ENCODE peak calls at places on chromosomes 12 and 14, in nine cellular contexts. B, D, P, I, M, X, L, C and H are unnamed samples.

GRCh38 chr12:108129017-108129812 is at the start of gene WSCD2:
- DNase-seq in B (no peak), X (no peak), I (no peak), P (peak), D (no peak), L (peak), C (peak), M (peak), H (peak)

GRCh38 chr12:26271024-26271423 is 75.7 kb downstream of the SSPN start:
- DNase-seq in X (no peak), P (no peak), L (no peak), B (no peak), I (no peak), D (peak), C (no peak), M (no peak), H (no peak)

GRCh38 chr14:100476012-100476822 is 111.0 kb downstream of the BEGAIN start:
- DNase-seq in I (no peak), L (peak), D (peak), C (peak), X (peak), P (peak), M (no peak), B (no peak), H (no peak)

GRCh38 chr14:32300146-32300545 is 29.0 kb upstream of the AKAP6 start:
- DNase-seq in C (no peak), X (no peak), L (no peak), D (no peak), B (no peak), P (no peak), M (no peak), I (no peak), H (no peak)

GRCh38 chr14:95382747-95383146 is 63.0 kb upstream of the CLMN start:
- DNase-seq in B (no peak), D (no peak), P (no peak), M (no peak), I (no peak), L (peak), X (no peak), C (no peak), H (no peak)

GRCh38 chr14:29521526-29522137 is 406.0 kb downstream of the PRKD1 start:
- DNase-seq in C (no peak), B (no peak), I (no peak), X (no peak), L (peak), D (no peak), P (no peak), M (no peak), H (no peak)

GRCh38 chr12:52906049-52906645 is 1.3 kb upstream of the KRT8 start:
- DNase-seq in B (no peak), I (no peak), X (no peak), D (no peak), P (no peak), M (no peak), L (peak), C (no peak), H (no peak)

GRCh38 chr12:40819427-40820108 is 127.3 kb downstream of the CNTN1 start:
- DNase-seq in B (no peak), C (no peak), P (no peak), L (peak), M (peak), D (no peak), I (no peak), X (no peak), H (no peak)

GRCh38 chr12:107091989-107092641 is 1.2 kb downstream of the CRY1 start:
- DNase-seq in M (no peak), B (no peak), L (peak), C (no peak), I (peak), P (peak), D (peak), X (peak), H (no peak)

GRCh38 chr14:73227812-73228781 is 9.2 kb upstream of the PAPLN start:
- DNase-seq in X (peak), I (no peak), C (no peak), B (no peak), D (peak), M (peak), L (no peak), P (no peak), H (no peak)

GRCh38 chr12:132305991-132306884 is 23.2 kb downstream of the GALNT9 start:
- DNase-seq in B (no peak), L (no peak), I (no peak), C (no peak), D (no peak), X (no peak), P (no peak), M (peak), H (no peak)

GRCh38 chr12:40013847-40014246 is 92.0 kb downstream of the SLC2A13 start:
- DNase-seq in D (no peak), I (no peak), C (no peak), B (no peak), M (no peak), X (no peak), L (no peak), P (no peak), H (no peak)

GRCh38 chr12:80846930-80847329 is 90.8 kb downstream of the LIN7A start:
- DNase-seq in I (no peak), B (no peak), P (no peak), M (no peak), D (no peak), C (no peak), L (no peak), X (no peak), H (no peak)

GRCh38 chr14:63964063-63964462 is 111.3 kb downstream of the SYNE2 start:
- DNase-seq in C (no peak), P (no peak), M (no peak), D (no peak), X (no peak), B (no peak), L (no peak), I (no peak), H (no peak)

GRCh38 chr14:75977544-75977943 is 4.3 kb downstream of the TGFB3 start:
- DNase-seq in C (no peak), P (no peak), M (no peak), X (no peak), I (no peak), L (no peak), B (no peak), D (no peak), H (no peak)

GRCh38 chr12:53219116-53219955 is 12.3 kb upstream of the ITGB7 start:
- DNase-seq in B (no peak), P (no peak), C (no peak), D (peak), M (no peak), L (peak), I (no peak), X (no peak), H (peak)

GRCh38 chr14:39217214-39217879 is 16.4 kb upstream of the MIA2 start:
- DNase-seq in I (no peak), B (no peak), P (no peak), X (no peak), C (no peak), D (no peak), L (no peak), M (no peak), H (no peak)

GRCh38 chr12:49294804-49295086 is 202 bp upstream of the PRPH start:
- DNase-seq in M (no peak), X (no peak), L (no peak), D (no peak), C (no peak), B (no peak), I (no peak), P (no peak), H (no peak)

GRCh38 chr14:104794641-104795467 is 694 bp downstream of the AKT1 start:
- DNase-seq in P (no peak), D (peak), B (no peak), X (no peak), M (no peak), C (peak), I (no peak), L (peak), H (no peak)

GRCh38 chr12:94571556-94571955 is 78.8 kb downstream of the TMCC3 start:
- DNase-seq in P (no peak), X (peak), C (peak), I (no peak), D (peak), L (peak), B (no peak), M (no peak), H (no peak)

GRCh38 chr14:79077096-79077495 is 906.9 kb downstream of the NRXN3 start:
- DNase-seq in B (no peak), D (no peak), P (peak), M (no peak), L (no peak), I (no peak), C (no peak), X (no peak), H (no peak)

GRCh38 chr12:49295087-49296001 is at the start of gene PRPH:
- DNase-seq in M (peak), D (no peak), B (no peak), C (no peak), I (no peak), P (no peak), L (peak), X (no peak), H (peak)

GRCh38 chr12:102059343-102059742 is 2.4 kb downstream of the WASHC3 start:
- DNase-seq in M (no peak), B (no peak), P (no peak), C (no peak), I (no peak), X (no peak), L (no peak), D (no peak), H (no peak)

GRCh38 chr14:89378119-89378518 is 38.9 kb downstream of the FOXN3 start:
- DNase-seq in D (peak), L (no peak), I (no peak), B (no peak), P (no peak), X (peak), C (no peak), M (no peak), H (no peak)

GRCh38 chr12:54017027-54017788 is 8.4 kb downstream of the HOXC8 start:
- DNase-seq in M (no peak), I (no peak), D (no peak), C (no peak), L (peak), B (no peak), X (no peak), P (no peak), H (no peak)

GRCh38 chr14:81625343-81625742 is 91.7 kb upstream of the SEL1L start:
- DNase-seq in D (no peak), M (no peak), B (no peak), L (no peak), X (no peak), C (no peak), I (no peak), P (no peak), H (no peak)

GRCh38 chr12:116222358-116222757 is 55.1 kb downstream of the MED13L start:
- DNase-seq in P (peak), L (no peak), C (peak), X (peak), B (peak), M (peak), D (peak), I (no peak), H (no peak)

GRCh38 chr14:85280074-85280473 is 249.9 kb upstream of the FLRT2 start:
- DNase-seq in M (no peak), P (no peak), X (no peak), B (no peak), D (peak), C (no peak), I (no peak), L (no peak), H (no peak)

GRCh38 chr12:20101046-20101445 is 267.3 kb upstream of the PDE3A start:
- DNase-seq in C (no peak), L (peak), I (no peak), P (no peak), D (peak), B (no peak), X (no peak), M (peak), H (no peak)

DNA sequence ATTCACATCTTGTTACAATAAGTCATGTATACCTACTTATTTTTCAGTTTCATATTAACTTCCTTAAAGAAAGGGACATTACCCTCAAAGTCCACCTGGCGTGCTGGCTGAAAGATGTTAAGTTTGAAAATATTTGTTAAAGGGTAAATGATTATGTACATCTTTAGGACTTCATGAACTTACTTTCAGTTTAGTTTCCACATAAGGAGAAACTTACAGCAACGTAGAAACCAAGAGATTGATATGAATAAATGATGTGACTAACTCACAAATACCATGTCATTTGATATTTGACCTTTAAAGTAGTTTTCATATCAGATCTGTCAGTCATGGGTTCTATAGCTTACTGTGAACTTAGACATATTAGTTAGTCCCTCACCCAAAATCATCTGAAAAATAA is 2.1 kb upstream of the CLEC2D start:
- DNase-seq in P (no peak), D (no peak), I (no peak), L (no peak), M (no peak), C (no peak), X (no peak), B (no peak), H (no peak)
- H3K27ac ChIP-seq in P (no peak), D (peak), I (no peak), L (no peak), M (no peak), C (no peak), X (no peak), B (no peak), H (no peak)

GRCh38 chr12:57734586-57734985 is 4.0 kb downstream of the AGAP2 start:
- DNase-seq in D (no peak), L (no peak), C (no peak), P (no peak), M (no peak), X (no peak), B (no peak), I (no peak), H (no peak)

GRCh38 chr12:57735952-57736742 is 2.4 kb downstream of the AGAP2 start:
- DNase-seq in I (no peak), M (no peak), C (no peak), B (no peak), X (no peak), L (peak), P (no peak), D (no peak), H (no peak)

GRCh38 chr12:57733928-57734327 is 4.6 kb downstream of the AGAP2 start:
- DNase-seq in C (no peak), B (no peak), X (no peak), L (no peak), D (no peak), M (no peak), P (no peak), I (no peak), H (no peak)

GRCh38 chr12:57736743-57737466 is 1.6 kb downstream of the AGAP2 start:
- DNase-seq in P (no peak), X (no peak), D (no peak), M (no peak), I (no peak), L (peak), B (no peak), C (no peak), H (no peak)

GRCh38 chr12:57735198-57735855 is 3.2 kb downstream of the AGAP2 start:
- DNase-seq in B (no peak), X (no peak), M (no peak), P (no peak), I (no peak), C (no peak), D (no peak), L (no peak), H (no peak)
- H3K27ac ChIP-seq in B (no peak), X (no peak), M (no peak), P (no peak), I (peak), C (no peak), D (no peak), L (no peak), H (no peak)

GRCh38 chr12:57078519-57079404 is at the start of gene NEMP1:
- DNase-seq in M (peak), D (peak), C (peak), P (peak), L (peak), B (peak), X (peak), I (peak), H (peak)

GRCh38 chr12:57080855-57081254 is 2.3 kb upstream of the NEMP1 start:
- DNase-seq in L (no peak), M (no peak), I (no peak), X (no peak), B (no peak), C (no peak), D (no peak), P (no peak), H (no peak)

GRCh38 chr12:57079821-57080220 is 1.2 kb upstream of the NEMP1 start:
- DNase-seq in B (no peak), P (no peak), L (no peak), I (no peak), M (no peak), C (no peak), D (no peak), X (no peak), H (no peak)
- H3K27ac ChIP-seq in B (no peak), P (no peak), L (no peak), I (no peak), M (peak), C (peak), D (no peak), X (peak), H (peak)

GRCh38 chr14:50741571-50741970 is 73.5 kb upstream of the SAV1 start:
- DNase-seq in P (no peak), M (no peak), X (no peak), I (no peak), D (peak), L (no peak), C (no peak), B (no peak), H (no peak)
- H3K27ac ChIP-seq in P (no peak), M (no peak), X (no peak), I (no peak), D (no peak), L (no peak), C (no peak), B (peak), H (no peak)

GRCh38 chr12:111438501-111438900 is 32.8 kb downstream of the SH2B3 start:
- DNase-seq in M (no peak), P (no peak), X (no peak), C (peak), L (peak), I (no peak), D (peak), B (no peak), H (no peak)

GRCh38 chr12:111439657-111440151 is 34.0 kb downstream of the SH2B3 start:
- DNase-seq in B (no peak), C (no peak), X (no peak), L (peak), I (no peak), M (peak), P (no peak), D (no peak), H (peak)

GRCh38 chr12:111436811-111437210 is 31.1 kb downstream of the SH2B3 start:
- DNase-seq in P (no peak), X (no peak), M (no peak), L (peak), I (no peak), C (no peak), B (no peak), D (no peak), H (no peak)

GRCh38 chr12:111436266-111436665 is 30.5 kb downstream of the SH2B3 start:
- DNase-seq in L (peak), M (no peak), X (no peak), D (no peak), B (no peak), I (no peak), P (no peak), C (no peak), H (no peak)

GRCh38 chr12:111437816-111438454 is 32.2 kb downstream of the SH2B3 start:
- DNase-seq in C (no peak), D (peak), I (no peak), P (no peak), X (no peak), M (no peak), L (peak), B (no peak), H (no peak)
- H3K27ac ChIP-seq in C (no peak), D (peak), I (peak), P (no peak), X (peak), M (peak), L (no peak), B (no peak), H (peak)